ENCODE peak calls at places on chromosomes 6 and 20, in nine cellular contexts. One of them, this sample, is unnamed.

GRCh38 chr20:62774762-62775161 is 21.5 kb upstream of the MRGBP start:
- DNase-seq in foreskin melanocyte: no peak
- DNase-seq in endothelial cell of umbilical vein: no peak
- DNase-seq in progenitor cell of endocrine pancreas: no peak
- DNase-seq in astrocyte of the spinal cord: no peak
- DNase-seq in left ventricle myocardium inferior: no peak
- DNase-seq in effector memory CD4-positive, alpha-beta T cell: no peak
- DNase-seq in central memory CD4-positive, alpha-beta T cell: no peak
- DNase-seq in amygdala: no peak
- DNase-seq in this sample: no peak

GRCh38 chr6:20704325-20704724 is 170.1 kb downstream of the CDKAL1 start:
- DNase-seq in foreskin melanocyte: peak
- DNase-seq in central memory CD4-positive, alpha-beta T cell: no peak
- DNase-seq in effector memory CD4-positive, alpha-beta T cell: no peak
- DNase-seq in endothelial cell of umbilical vein: peak
- DNase-seq in progenitor cell of endocrine pancreas: no peak
- DNase-seq in amygdala: no peak
- DNase-seq in astrocyte of the spinal cord: no peak
- DNase-seq in left ventricle myocardium inferior: no peak
- DNase-seq in this sample: no peak

GRCh38 chr6:25056130-25056529 is 120.4 kb upstream of the RIPOR2 start:
- DNase-seq in left ventricle myocardium inferior: no peak
- DNase-seq in progenitor cell of endocrine pancreas: no peak
- DNase-seq in foreskin melanocyte: no peak
- DNase-seq in amygdala: no peak
- DNase-seq in central memory CD4-positive, alpha-beta T cell: peak
- DNase-seq in astrocyte of the spinal cord: no peak
- DNase-seq in endothelial cell of umbilical vein: no peak
- DNase-seq in effector memory CD4-positive, alpha-beta T cell: peak
- DNase-seq in this sample: no peak

GRCh38 chr6:136753624-136754023 is 38.7 kb downstream of the MAP3K5 start:
- DNase-seq in left ventricle myocardium inferior: no peak
- DNase-seq in astrocyte of the spinal cord: no peak
- DNase-seq in endothelial cell of umbilical vein: no peak
- DNase-seq in progenitor cell of endocrine pancreas: no peak
- DNase-seq in amygdala: no peak
- DNase-seq in central memory CD4-positive, alpha-beta T cell: peak
- DNase-seq in foreskin melanocyte: no peak
- DNase-seq in effector memory CD4-positive, alpha-beta T cell: peak
- DNase-seq in this sample: no peak

GRCh38 chr20:63508072-63508768 is 9.3 kb upstream of the EEF1A2 start:
- DNase-seq in amygdala: no peak
- DNase-seq in astrocyte of the spinal cord: no peak
- DNase-seq in central memory CD4-positive, alpha-beta T cell: no peak
- DNase-seq in foreskin melanocyte: no peak
- DNase-seq in endothelial cell of umbilical vein: no peak
- DNase-seq in left ventricle myocardium inferior: no peak
- DNase-seq in progenitor cell of endocrine pancreas: peak
- DNase-seq in effector memory CD4-positive, alpha-beta T cell: no peak
- DNase-seq in this sample: no peak

GRCh38 chr6:15913573-15913972 is 215.3 kb upstream of the MYLIP start:
- DNase-seq in effector memory CD4-positive, alpha-beta T cell: no peak
- DNase-seq in central memory CD4-positive, alpha-beta T cell: no peak
- DNase-seq in endothelial cell of umbilical vein: no peak
- DNase-seq in astrocyte of the spinal cord: no peak
- DNase-seq in left ventricle myocardium inferior: no peak
- DNase-seq in amygdala: no peak
- DNase-seq in foreskin melanocyte: no peak
- DNase-seq in progenitor cell of endocrine pancreas: no peak
- DNase-seq in this sample: no peak

GRCh38 chr20:63178889-63179751 is 36.8 kb downstream of the YTHDF1 start:
- DNase-seq in effector memory CD4-positive, alpha-beta T cell: peak
- DNase-seq in foreskin melanocyte: no peak
- DNase-seq in central memory CD4-positive, alpha-beta T cell: peak
- DNase-seq in endothelial cell of umbilical vein: no peak
- DNase-seq in astrocyte of the spinal cord: no peak
- DNase-seq in progenitor cell of endocrine pancreas: peak
- DNase-seq in left ventricle myocardium inferior: peak
- DNase-seq in amygdala: peak
- DNase-seq in this sample: peak

GRCh38 chr6:117908246-117909107 is 1.4 kb downstream of the SLC35F1 start:
- DNase-seq in central memory CD4-positive, alpha-beta T cell: no peak
- DNase-seq in amygdala: no peak
- DNase-seq in effector memory CD4-positive, alpha-beta T cell: no peak
- DNase-seq in astrocyte of the spinal cord: no peak
- DNase-seq in endothelial cell of umbilical vein: no peak
- DNase-seq in foreskin melanocyte: no peak
- DNase-seq in progenitor cell of endocrine pancreas: peak
- DNase-seq in left ventricle myocardium inferior: no peak
- DNase-seq in this sample: no peak

GRCh38 chr6:137738197-137738596 is 128.9 kb upstream of the TNFAIP3 start:
- DNase-seq in astrocyte of the spinal cord: peak
- DNase-seq in progenitor cell of endocrine pancreas: no peak
- DNase-seq in central memory CD4-positive, alpha-beta T cell: no peak
- DNase-seq in endothelial cell of umbilical vein: no peak
- DNase-seq in amygdala: no peak
- DNase-seq in effector memory CD4-positive, alpha-beta T cell: no peak
- DNase-seq in left ventricle myocardium inferior: no peak
- DNase-seq in foreskin melanocyte: no peak
- DNase-seq in this sample: peak

GRCh38 chr6:2019051-2019450 is 226.4 kb downstream of the GMDS start:
- DNase-seq in effector memory CD4-positive, alpha-beta T cell: no peak
- DNase-seq in foreskin melanocyte: no peak
- DNase-seq in endothelial cell of umbilical vein: no peak
- DNase-seq in central memory CD4-positive, alpha-beta T cell: no peak
- DNase-seq in left ventricle myocardium inferior: no peak
- DNase-seq in astrocyte of the spinal cord: no peak
- DNase-seq in amygdala: no peak
- DNase-seq in progenitor cell of endocrine pancreas: no peak
- DNase-seq in this sample: no peak

GRCh38 chr6:14396826-14397517 is 279.4 kb downstream of the CD83 start:
- DNase-seq in endothelial cell of umbilical vein: no peak
- DNase-seq in astrocyte of the spinal cord: peak
- DNase-seq in central memory CD4-positive, alpha-beta T cell: no peak
- DNase-seq in progenitor cell of endocrine pancreas: no peak
- DNase-seq in left ventricle myocardium inferior: no peak
- DNase-seq in effector memory CD4-positive, alpha-beta T cell: no peak
- DNase-seq in amygdala: no peak
- DNase-seq in foreskin melanocyte: no peak
- DNase-seq in this sample: peak

GRCh38 chr20:2314759-2315439 is 19.1 kb downstream of the TGM3 start:
- DNase-seq in central memory CD4-positive, alpha-beta T cell: no peak
- DNase-seq in astrocyte of the spinal cord: peak
- DNase-seq in progenitor cell of endocrine pancreas: no peak
- DNase-seq in endothelial cell of umbilical vein: no peak
- DNase-seq in effector memory CD4-positive, alpha-beta T cell: no peak
- DNase-seq in left ventricle myocardium inferior: peak
- DNase-seq in amygdala: no peak
- DNase-seq in foreskin melanocyte: no peak
- DNase-seq in this sample: peak

GRCh38 chr6:139407718-139408222 is 33.3 kb upstream of the CITED2 start:
- DNase-seq in endothelial cell of umbilical vein: no peak
- DNase-seq in foreskin melanocyte: no peak
- DNase-seq in central memory CD4-positive, alpha-beta T cell: no peak
- DNase-seq in astrocyte of the spinal cord: peak
- DNase-seq in left ventricle myocardium inferior: no peak
- DNase-seq in amygdala: no peak
- DNase-seq in effector memory CD4-positive, alpha-beta T cell: no peak
- DNase-seq in progenitor cell of endocrine pancreas: no peak
- DNase-seq in this sample: peak

GRCh38 chr6:13281630-13282156 is 46.6 kb downstream of the TBC1D7 start:
- DNase-seq in endothelial cell of umbilical vein: no peak
- DNase-seq in effector memory CD4-positive, alpha-beta T cell: no peak
- DNase-seq in progenitor cell of endocrine pancreas: no peak
- DNase-seq in foreskin melanocyte: no peak
- DNase-seq in astrocyte of the spinal cord: no peak
- DNase-seq in amygdala: no peak
- DNase-seq in central memory CD4-positive, alpha-beta T cell: no peak
- DNase-seq in left ventricle myocardium inferior: no peak
- DNase-seq in this sample: no peak

GRCh38 chr6:84455630-84456029 is 228.2 kb upstream of the CEP162 start:
- DNase-seq in effector memory CD4-positive, alpha-beta T cell: no peak
- DNase-seq in endothelial cell of umbilical vein: no peak
- DNase-seq in astrocyte of the spinal cord: no peak
- DNase-seq in progenitor cell of endocrine pancreas: no peak
- DNase-seq in left ventricle myocardium inferior: no peak
- DNase-seq in foreskin melanocyte: no peak
- DNase-seq in amygdala: no peak
- DNase-seq in central memory CD4-positive, alpha-beta T cell: no peak
- DNase-seq in this sample: no peak

This sample was measured in IMR-90.